ENCODE peak calls at places on chromosomes 16 and 17, in eight cellular contexts. Z, L, F, I, W, Q, Y and R are unnamed samples.

GRCh38 chr16:49890876-49891275 is 35.0 kb upstream of the ZNF423 start:
- DNase-seq in W (no peak), I (no peak), F (no peak), Z (no peak), Y (peak), Q (no peak), L (peak), R (no peak)

GRCh38 chr16:75789237-75789636 is 62.9 kb upstream of the CPHXL start:
- DNase-seq in I (peak), F (peak), Z (peak), Y (no peak), W (peak), Q (peak), L (peak), R (peak)

GRCh38 chr16:86044241-86044671 is 145.3 kb downstream of the IRF8 start:
- DNase-seq in Y (peak), L (peak), Q (peak), I (peak), Z (peak), W (no peak), F (no peak), R (no peak)

GRCh38 chr17:82434216-82434565 is 15.8 kb upstream of the OGFOD3 start:
- DNase-seq in Y (no peak), Z (no peak), W (no peak), Q (no peak), L (no peak), F (no peak), I (no peak), R (no peak)

GRCh38 chr17:57097832-57098421 is 12.9 kb downstream of the AKAP1 start:
- DNase-seq in W (no peak), Y (no peak), Z (peak), Q (peak), L (peak), F (peak), I (peak), R (no peak)

GRCh38 chr16:85917959-85918358 is 19.0 kb downstream of the IRF8 start:
- DNase-seq in W (no peak), Q (no peak), I (no peak), Z (no peak), Y (no peak), L (no peak), F (no peak), R (no peak)

GRCh38 chr16:23079683-23080221 is 69.5 kb downstream of the USP31 start:
- DNase-seq in W (no peak), I (peak), Q (no peak), F (peak), Y (no peak), L (no peak), Z (no peak), R (no peak)

GRCh38 chr16:79897444-79898146 is 297.1 kb upstream of the MAF start:
- DNase-seq in Z (no peak), L (no peak), W (peak), Q (no peak), I (no peak), Y (peak), F (no peak), R (no peak)

GRCh38 chr17:61291457-61292311 is 108.0 kb upstream of the TBX2 start:
- DNase-seq in F (no peak), Z (no peak), Y (no peak), Q (no peak), I (no peak), L (no peak), W (no peak), R (no peak)

GRCh38 chr17:68732301-68732749 is 131.2 kb upstream of the FAM20A start:
- DNase-seq in Z (no peak), Q (no peak), F (peak), L (no peak), Y (no peak), W (no peak), I (no peak), R (no peak)

GRCh38 chr16:23148513-23149266 is 562 bp downstream of the USP31 start:
- DNase-seq in Y (peak), I (peak), Q (no peak), L (peak), Z (peak), W (peak), F (peak), R (no peak)

GRCh38 chr16:759110-759910 is 1.2 kb upstream of the MSLN start:
- DNase-seq in Y (no peak), L (no peak), F (no peak), W (no peak), Z (no peak), I (no peak), Q (no peak), R (no peak)

GRCh38 chr17:5237541-5238016 is 2.9 kb upstream of the SCIMP start:
- DNase-seq in W (peak), Y (peak), Z (peak), L (peak), F (peak), Q (peak), I (peak), R (no peak)

GRCh38 chr17:7354262-7354781 is 634 bp upstream of the TMEM95 start:
- DNase-seq in F (peak), Z (peak), I (peak), W (no peak), L (no peak), Q (no peak), Y (no peak), R (no peak)

GRCh38 chr17:48406936-48407567 is 23.0 kb downstream of the SKAP1 start:
- DNase-seq in L (no peak), Q (no peak), Z (no peak), I (no peak), W (no peak), F (no peak), Y (no peak), R (no peak)

GRCh38 chr16:67666032-67666537 is 465 bp downstream of the ENKD1 start:
- DNase-seq in F (no peak), W (no peak), Y (no peak), Q (no peak), Z (no peak), I (no peak), L (peak), R (no peak)

GRCh38 chr17:61405686-61406542 is 6.3 kb downstream of the TBX2 start:
- DNase-seq in W (no peak), I (no peak), Q (no peak), F (no peak), Y (peak), Z (no peak), L (no peak), R (no peak)

GRCh38 chr17:75927286-75927922 is 13.4 kb downstream of the FBF1 start:
- DNase-seq in Y (no peak), I (no peak), W (no peak), F (peak), Z (peak), Q (no peak), L (peak), R (no peak)

GRCh38 chr16:23362460-23363317 is 60.6 kb downstream of the SCNN1B start:
- DNase-seq in F (peak), L (no peak), Q (no peak), I (peak), Y (peak), W (peak), Z (no peak), R (no peak)

GRCh38 chr17:66748578-66748977 is 86.3 kb upstream of the CACNG5 start:
- DNase-seq in W (no peak), Z (no peak), Y (no peak), I (no peak), L (no peak), F (no peak), Q (no peak), R (no peak)

GRCh38 chr16:49493836-49494235 is 120.2 kb downstream of the C16orf78 start:
- DNase-seq in I (no peak), F (no peak), L (no peak), Q (no peak), Y (peak), W (no peak), Z (no peak), R (no peak)

GRCh38 chr17:69468211-69468610 is 53.7 kb downstream of the MAP2K6 start:
- DNase-seq in Z (no peak), F (no peak), L (no peak), Y (no peak), I (peak), W (no peak), Q (no peak), R (no peak)

GRCh38 chr17:60256174-60256573 is 106.4 kb downstream of the CA4 start:
- DNase-seq in Z (no peak), F (no peak), L (no peak), I (no peak), W (no peak), Y (no peak), Q (no peak), R (no peak)

GRCh38 chr17:57114085-57114673 is 29.1 kb downstream of the AKAP1 start:
- DNase-seq in W (peak), Q (no peak), I (peak), L (peak), F (no peak), Y (peak), Z (peak), R (no peak)

GRCh38 chr17:80970044-80970761 is 21.4 kb upstream of the CHMP6 start:
- DNase-seq in Z (peak), I (peak), Q (no peak), Y (no peak), L (peak), F (no peak), W (peak), R (no peak)

GRCh38 chr17:27339836-27340550 is 46.1 kb downstream of the WSB1 start:
- DNase-seq in Q (no peak), W (no peak), L (no peak), F (peak), I (peak), Y (no peak), Z (no peak), R (no peak)

GRCh38 chr16:5062790-5063765 is 2.7 kb downstream of the C16orf89 start:
- DNase-seq in L (no peak), F (no peak), W (no peak), Z (no peak), Y (no peak), I (no peak), Q (no peak), R (no peak)

GRCh38 chr17:80976718-80977117 is 14.9 kb upstream of the CHMP6 start:
- DNase-seq in Z (no peak), W (no peak), I (no peak), L (no peak), F (no peak), Q (no peak), Y (no peak), R (no peak)

GRCh38 chr16:5509794-5510193 is 412.2 kb upstream of the EEF2KMT start:
- DNase-seq in I (no peak), Q (no peak), W (no peak), Y (peak), Z (no peak), F (no peak), L (peak), R (no peak)

GRCh38 chr16:81946206-81946605 is 65.1 kb downstream of the SDR42E1 start:
- DNase-seq in F (no peak), I (no peak), L (no peak), Y (no peak), Q (no peak), W (no peak), Z (peak), R (no peak)

GRCh38 chr16:2468725-2469398 is 2.2 kb upstream of the NTN3 start:
- DNase-seq in Z (no peak), F (no peak), Y (no peak), Q (no peak), I (no peak), W (no peak), L (peak), R (no peak)

GRCh38 chr16:72809446-72809845 is 238.5 kb downstream of the ZFHX3 start:
- DNase-seq in I (no peak), L (no peak), F (no peak), Z (no peak), W (no peak), Y (no peak), Q (no peak), R (no peak)

GRCh38 chr17:47716381-47716780 is 16.7 kb upstream of the TBX21 start:
- DNase-seq in W (no peak), Q (no peak), I (no peak), L (no peak), F (no peak), Z (no peak), Y (no peak), R (no peak)

GRCh38 chr17:74389094-74389753 is 21.9 kb downstream of the GPR142 start:
- DNase-seq in F (no peak), W (no peak), Q (no peak), L (no peak), I (no peak), Z (no peak), Y (no peak), R (no peak)

GRCh38 chr17:74390680-74391653 is 23.7 kb downstream of the GPR142 start:
- DNase-seq in Y (no peak), I (no peak), Q (no peak), Z (no peak), W (no peak), F (no peak), L (peak), R (no peak)

GRCh38 chr17:74391771-74392170 is 24.5 kb downstream of the GPR142 start:
- DNase-seq in L (no peak), I (no peak), Z (no peak), W (no peak), F (no peak), Y (no peak), Q (no peak), R (no peak)

GRCh38 chr17:74387365-74388218 is 20.3 kb downstream of the GPR142 start:
- DNase-seq in Y (no peak), Z (no peak), Q (no peak), I (no peak), W (no peak), F (no peak), L (no peak), R (no peak)

DNA sequence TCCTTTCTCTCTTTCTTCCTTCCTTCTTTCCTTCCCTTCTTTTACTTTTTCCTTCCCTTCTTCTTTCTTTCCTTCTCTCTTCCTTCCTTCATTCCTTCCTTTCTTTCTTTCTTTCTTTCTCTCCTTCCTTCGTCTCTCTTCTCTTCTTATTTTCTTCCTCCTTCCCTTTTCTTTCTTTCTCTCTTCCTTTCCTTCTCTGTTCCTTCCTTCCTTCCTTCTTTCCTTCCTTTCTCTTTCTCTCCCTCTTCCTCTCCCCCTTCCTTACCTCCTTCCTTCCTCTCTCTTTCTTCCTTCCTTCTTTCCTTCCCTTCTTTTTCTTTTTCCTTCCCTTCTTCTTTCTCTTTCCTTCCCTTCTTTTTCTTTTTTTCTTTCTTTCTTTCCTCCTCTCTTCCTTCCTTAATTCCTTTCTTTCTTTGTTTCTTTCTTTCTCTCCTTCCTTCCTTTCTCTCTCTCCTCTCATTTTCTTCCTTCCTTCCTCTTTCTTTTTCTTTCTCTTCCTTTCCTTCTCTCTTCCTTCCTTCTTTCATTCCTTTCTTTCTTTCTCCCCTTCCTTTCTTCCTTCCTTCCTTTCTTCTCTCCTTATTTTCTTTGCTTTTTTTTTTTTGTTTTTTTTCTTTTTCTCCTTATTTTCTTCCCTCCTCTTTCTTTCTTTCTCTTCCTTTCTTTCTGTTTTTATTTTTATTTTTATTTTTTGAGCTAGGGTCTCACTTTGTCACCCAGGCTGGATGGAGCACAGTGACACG is 22.8 kb downstream of the GPR142 start:
- DNase-seq in Q (no peak), Z (no peak), W (no peak), Y (no peak), I (no peak), L (no peak), F (no peak), R (no peak)
- TF ChIP-seq CTCF in Q (no peak), Z (no peak), W (no peak), Y (no peak), I (no peak), L (no peak), F (no peak), R (no peak)

DNA sequence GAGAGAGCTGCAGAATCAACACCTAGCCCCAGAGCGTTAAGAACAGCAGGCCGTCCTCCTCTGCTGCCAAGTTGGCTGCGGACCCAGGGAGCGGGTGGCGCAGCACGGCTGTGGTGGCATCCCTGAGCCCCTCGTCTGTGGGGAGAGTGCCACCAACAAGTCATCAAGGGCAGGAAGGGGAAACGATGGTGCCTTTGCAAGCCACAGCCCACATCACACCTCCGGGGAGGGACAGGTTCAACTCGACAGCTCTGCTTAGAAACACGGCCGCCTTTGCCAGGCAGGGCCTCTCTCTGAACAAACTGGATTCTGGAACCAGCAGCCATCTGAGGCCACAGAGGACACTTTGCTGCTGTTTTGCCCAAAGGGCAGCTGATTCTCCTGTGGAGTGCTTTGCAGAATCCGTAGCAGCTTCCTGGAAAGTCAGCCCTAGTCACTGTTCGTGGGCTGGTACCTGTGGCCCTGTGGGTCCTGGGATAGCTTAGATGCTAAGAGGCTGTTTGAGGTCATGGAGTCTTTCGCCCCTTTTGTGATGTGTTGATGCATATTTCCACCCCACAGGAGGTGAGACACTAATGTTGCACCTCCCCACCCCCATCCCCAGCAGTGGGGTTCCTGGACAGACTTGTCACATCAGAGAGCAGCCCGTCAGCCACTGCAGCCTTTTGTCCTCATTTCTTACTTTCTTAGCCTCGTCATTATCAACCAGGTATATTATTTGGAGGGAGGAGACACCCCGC is 270.6 kb downstream of the CPPED1 start:
- DNase-seq in W (no peak), L (no peak), Y (no peak), Z (no peak), I (no peak), Q (no peak), F (no peak), R (no peak)
- H3K4me3 ChIP-seq in W (no peak), L (no peak), Y (no peak), Z (no peak), I (no peak), Q (no peak), F (no peak), R (no peak)

GRCh38 chr16:17970816-17971291 is 365.7 kb downstream of the NPIPA8 start:
- DNase-seq in Q (no peak), Z (peak), L (no peak), W (peak), F (no peak), Y (no peak), I (no peak), R (no peak)
- TF ChIP-seq CTCF in Q (no peak), Z (peak), L (peak), W (no peak), F (no peak), Y (peak), I (no peak), R (no peak)

GRCh38 chr17:77433385-77434135 is 292.8 kb downstream of the SEC14L1 start:
- DNase-seq in Y (no peak), F (no peak), W (no peak), Z (peak), I (no peak), L (peak), Q (no peak), R (peak)
- H3K4me3 ChIP-seq in Y (no peak), F (no peak), W (no peak), Z (no peak), I (no peak), L (peak), Q (peak), R (peak)

GRCh38 chr17:42784811-42785592 is 4.6 kb downstream of the WNK4 start:
- DNase-seq in F (no peak), I (no peak), Y (peak), L (no peak), W (no peak), Q (no peak), Z (no peak), R (no peak)
- TF ChIP-seq CTCF in F (no peak), I (no peak), Y (no peak), L (no peak), W (no peak), Q (no peak), Z (no peak), R (no peak)

GRCh38 chr17:44314869-44315661 is 6.7 kb downstream of the RUNDC3A start:
- DNase-seq in I (peak), Q (no peak), W (no peak), L (no peak), F (peak), Z (no peak), Y (no peak), R (no peak)

GRCh38 chr17:44315760-44316731 is 7.6 kb downstream of the RUNDC3A start:
- DNase-seq in W (no peak), Z (no peak), Y (no peak), Q (no peak), I (no peak), F (no peak), L (peak), R (no peak)

GRCh38 chr17:44312396-44313104 is 4.1 kb downstream of the RUNDC3A start:
- DNase-seq in Z (no peak), Y (no peak), L (no peak), W (no peak), Q (no peak), I (no peak), F (no peak), R (no peak)

GRCh38 chr17:44314031-44314430 is 5.6 kb downstream of the RUNDC3A start:
- DNase-seq in W (no peak), Z (no peak), F (no peak), Y (no peak), L (no peak), Q (no peak), I (no peak), R (no peak)

GRCh38 chr17:44314524-44314868 is 6.1 kb downstream of the RUNDC3A start:
- DNase-seq in W (no peak), Y (no peak), F (no peak), Q (no peak), I (no peak), L (no peak), Z (no peak), R (no peak)
- H3K4me3 ChIP-seq in W (no peak), Y (no peak), F (no peak), Q (no peak), I (peak), L (no peak), Z (no peak), R (no peak)

GRCh38 chr17:1764274-1764673 is 2.4 kb downstream of the SERPINF1 start:
- DNase-seq in F (peak), Z (peak), I (no peak), Y (peak), L (peak), W (peak), Q (peak), R (peak)

GRCh38 chr17:1762233-1762905 is 509 bp downstream of the SERPINF1 start:
- DNase-seq in L (peak), Y (no peak), Z (peak), W (no peak), Q (peak), F (no peak), I (no peak), R (no peak)

GRCh38 chr17:1765576-1765975 is 3.7 kb downstream of the SERPINF1 start:
- DNase-seq in Z (no peak), I (no peak), F (no peak), Q (no peak), L (no peak), Y (no peak), W (no peak), R (no peak)

GRCh38 chr17:1766382-1767135 is 4.7 kb downstream of the SERPINF1 start:
- DNase-seq in W (no peak), Y (no peak), I (no peak), L (peak), F (no peak), Z (no peak), Q (no peak), R (no peak)

GRCh38 chr17:1762906-1763829 is 1.3 kb downstream of the SERPINF1 start:
- DNase-seq in Q (peak), L (peak), Z (peak), I (no peak), Y (peak), F (no peak), W (peak), R (no peak)
- TF ChIP-seq CTCF in Q (no peak), L (no peak), Z (no peak), I (no peak), Y (no peak), F (no peak), W (no peak), R (no peak)

GRCh38 chr17:63998050-63998720 is at the start of gene PRR29:
- DNase-seq in Q (no peak), Z (peak), Y (peak), L (peak), I (peak), W (no peak), F (peak), R (no peak)
- H3K4me3 ChIP-seq in Q (peak), Z (peak), Y (peak), L (peak), I (peak), W (peak), F (peak), R (peak)